ENCODE peak calls at places on chromosomes 13 and 19, in nine cellular contexts. N is AG10803; Q is retina; E is PC-3; A is fibroblast of pulmonary artery; H is EL; M is B cell; T is heart left ventricle; J is stimulated activated CD8-positive, alpha-beta memory T cell treated with anti-CD3 and anti-CD28 coated beads, Interleukin-2, amount 100 ng/mL, for 1 hour. Z is an unnamed sample.
A peak's percentile ranks its signal among the peaks of the same experiment; 100 is the strongest.

GRCh38 chr19:14511245-14511625 is 7.0 kb downstream of the DNAJB1 start:
- DNase-seq in E (peak; percentile 35), M (no peak), Q (no peak), N (no peak), J (no peak), H (no peak), T (no peak), A (no peak), Z (no peak)

GRCh38 chr13:88248393-88248792 is 577.2 kb downstream of the SLITRK5 start:
- DNase-seq in E (no peak), T (no peak), A (no peak), M (no peak), J (no peak), N (no peak), Q (peak; percentile 7), H (no peak), Z (no peak)

GRCh38 chr13:37984357-37984756 is 114.8 kb upstream of the TRPC4 start:
- DNase-seq in T (no peak), A (no peak), H (no peak), E (no peak), Q (no peak), N (no peak), J (no peak), M (no peak), Z (no peak)

GRCh38 chr13:52650731-52651130 is 1.9 kb upstream of the SUGT1 start:
- DNase-seq in H (no peak), N (no peak), Q (peak; percentile 23), A (no peak), T (no peak), M (no peak), J (no peak), E (no peak), Z (no peak)

GRCh38 chr13:112842343-112842856 is 126.6 kb upstream of the MCF2L start:
- DNase-seq in A (peak; percentile 43), J (no peak), Q (peak; percentile 23), E (no peak), N (no peak), H (no peak), T (peak; percentile 56), M (no peak), Z (no peak)

GRCh38 chr13:113997845-113998751 is 24.2 kb upstream of the C13orf46 start:
- DNase-seq in M (no peak), J (no peak), Q (peak; percentile 57), A (peak; percentile 50), H (peak; percentile 47), E (peak; percentile 8), T (peak; percentile 42), N (peak; percentile 64), Z (no peak)

GRCh38 chr13:96338030-96338429 is 248.1 kb downstream of the HS6ST3 start:
- DNase-seq in E (no peak), Q (no peak), J (no peak), T (no peak), M (no peak), H (no peak), N (no peak), A (no peak), Z (no peak)

GRCh38 chr13:33158271-33158670 is 127.3 kb downstream of the STARD13 start:
- DNase-seq in N (no peak), J (no peak), T (no peak), A (no peak), H (no peak), Q (no peak), E (no peak), M (no peak), Z (no peak)

GRCh38 chr19:38698225-38699026 is 45.8 kb downstream of the CAPN12 start:
- DNase-seq in J (no peak), M (no peak), H (no peak), E (no peak), T (no peak), N (no peak), Q (peak; percentile 85), A (no peak), Z (no peak)

GRCh38 chr13:112693831-112694497 is 4.1 kb downstream of the ATP11A start:
- DNase-seq in N (peak; percentile 83), T (peak; percentile 61), H (peak; percentile 74), Q (no peak), A (peak; percentile 77), J (no peak), M (no peak), E (peak; percentile 22), Z (no peak)

GRCh38 chr19:13502231-13502630 is 4.0 kb downstream of the CACNA1A start:
- DNase-seq in H (no peak), T (no peak), Q (no peak), A (no peak), E (no peak), J (no peak), M (no peak), N (no peak), Z (no peak)

GRCh38 chr19:2970201-2970838 is 7.0 kb upstream of the TLE6 start:
- DNase-seq in T (no peak), H (no peak), Q (no peak), E (no peak), A (peak; percentile 88), J (no peak), M (no peak), N (peak; percentile 89), Z (no peak)

Z was measured in central memory CD4-positive, alpha-beta T cell.